ENCODE peak calls at places on chromosomes 12 and 14, in nine cellular contexts. M, W, T, D, U, C, E, Y and H are unnamed samples.

GRCh38 chr12:42749239-42749638 is 159.7 kb upstream of the PRICKLE1 start:
- DNase-seq in M (no peak), W (no peak), T (no peak), D (no peak), U (no peak), C (no peak), E (no peak), Y (no peak), H (no peak)

GRCh38 chr12:67484788-67485480 is 163.6 kb upstream of the DYRK2 start:
- DNase-seq in M (no peak), W (no peak), T (no peak), D (no peak), U (no peak), C (no peak), E (no peak), Y (no peak), H (no peak)

GRCh38 chr12:108810636-108811035 is 46.7 kb downstream of the SSH1 start:
- DNase-seq in M (no peak), W (no peak), T (no peak), D (no peak), U (no peak), C (no peak), E (no peak), Y (no peak), H (no peak)

GRCh38 chr12:78470354-78471195 is 394.0 kb upstream of the SYT1 start:
- DNase-seq in M (no peak), W (no peak), T (peak; percentile 35), D (peak; percentile 66), U (no peak), C (peak; percentile 50), E (no peak), Y (peak; percentile 44), H (peak; percentile 64)

GRCh38 chr12:80472912-80473500 is 29.0 kb downstream of the PTPRQ start:
- DNase-seq in M (no peak), W (no peak), T (peak; percentile 67), D (peak; percentile 84), U (peak; percentile 21), C (peak; percentile 78), E (no peak), Y (peak; percentile 17), H (peak; percentile 76)

GRCh38 chr14:29681308-29681707 is 246.3 kb downstream of the PRKD1 start:
- DNase-seq in M (no peak), W (no peak), T (peak; percentile 2), D (no peak), U (no peak), C (no peak), E (no peak), Y (no peak), H (no peak)

GRCh38 chr12:72491399-72491798 is 219.2 kb downstream of the TRHDE start:
- DNase-seq in M (no peak), W (no peak), T (peak; percentile 28), D (no peak), U (no peak), C (peak; percentile 16), E (no peak), Y (no peak), H (no peak)

GRCh38 chr12:65775720-65776119 is 48.6 kb upstream of the HMGA2 start:
- DNase-seq in M (no peak), W (no peak), T (no peak), D (no peak), U (no peak), C (no peak), E (no peak), Y (no peak), H (no peak)

GRCh38 chr14:50875359-50876090 is 3.7 kb downstream of the ABHD12B start:
- DNase-seq in M (no peak), W (no peak), T (peak; percentile 38), D (peak; percentile 52), U (peak; percentile 78), C (peak; percentile 26), E (no peak), Y (no peak), H (peak; percentile 22)

DNA sequence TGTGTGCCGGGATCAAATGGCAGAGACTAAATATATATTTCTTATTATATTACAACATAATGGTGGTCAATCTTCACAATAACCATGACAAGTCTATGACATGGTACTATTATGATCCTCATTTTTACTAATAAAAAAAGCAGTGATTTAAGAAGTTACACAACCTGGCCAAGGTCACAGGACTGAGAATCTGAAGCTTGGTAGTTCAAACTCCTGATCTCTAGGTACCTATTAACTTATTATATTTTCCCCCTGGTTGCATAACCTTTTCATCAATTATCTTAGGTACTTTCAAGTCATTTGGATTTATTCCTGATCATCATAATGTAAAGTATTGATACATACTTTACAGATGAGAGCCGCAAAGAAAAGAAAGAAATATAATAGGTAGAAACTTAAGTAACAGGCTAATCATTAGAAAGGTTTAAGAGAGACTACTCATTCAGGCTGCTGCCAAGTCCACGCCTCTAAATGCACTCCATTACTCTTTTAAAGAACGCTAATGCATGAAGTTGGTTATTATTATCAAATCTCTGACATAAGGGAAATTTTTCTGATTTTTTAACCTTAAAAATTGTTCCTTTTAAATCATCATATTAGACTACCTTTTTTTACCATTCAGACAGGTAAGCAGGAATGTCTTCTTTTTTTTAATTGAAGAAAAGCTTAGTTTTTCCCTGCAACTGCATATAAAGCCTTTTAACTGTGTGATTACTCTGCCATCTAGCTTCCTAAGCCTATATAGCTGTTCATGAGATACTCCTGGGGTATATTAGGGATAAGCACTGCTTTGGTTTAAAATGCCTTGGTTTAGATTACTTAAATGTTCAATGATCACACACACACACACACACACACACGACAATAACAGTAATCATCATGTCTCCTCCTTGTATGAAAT is 35.6 kb downstream of the RPS29 start:
- DNase-seq in M (no peak), W (no peak), T (no peak), D (peak; percentile 14), U (no peak), C (no peak), E (no peak), Y (no peak), H (no peak)
- TF ChIP-seq CTCF in M (no peak), W (no peak), T (peak; percentile 43), D (peak; percentile 47), U (peak; percentile 19), C (peak; percentile 33), E (no peak), Y (no peak), H (peak; percentile 36)

DNA sequence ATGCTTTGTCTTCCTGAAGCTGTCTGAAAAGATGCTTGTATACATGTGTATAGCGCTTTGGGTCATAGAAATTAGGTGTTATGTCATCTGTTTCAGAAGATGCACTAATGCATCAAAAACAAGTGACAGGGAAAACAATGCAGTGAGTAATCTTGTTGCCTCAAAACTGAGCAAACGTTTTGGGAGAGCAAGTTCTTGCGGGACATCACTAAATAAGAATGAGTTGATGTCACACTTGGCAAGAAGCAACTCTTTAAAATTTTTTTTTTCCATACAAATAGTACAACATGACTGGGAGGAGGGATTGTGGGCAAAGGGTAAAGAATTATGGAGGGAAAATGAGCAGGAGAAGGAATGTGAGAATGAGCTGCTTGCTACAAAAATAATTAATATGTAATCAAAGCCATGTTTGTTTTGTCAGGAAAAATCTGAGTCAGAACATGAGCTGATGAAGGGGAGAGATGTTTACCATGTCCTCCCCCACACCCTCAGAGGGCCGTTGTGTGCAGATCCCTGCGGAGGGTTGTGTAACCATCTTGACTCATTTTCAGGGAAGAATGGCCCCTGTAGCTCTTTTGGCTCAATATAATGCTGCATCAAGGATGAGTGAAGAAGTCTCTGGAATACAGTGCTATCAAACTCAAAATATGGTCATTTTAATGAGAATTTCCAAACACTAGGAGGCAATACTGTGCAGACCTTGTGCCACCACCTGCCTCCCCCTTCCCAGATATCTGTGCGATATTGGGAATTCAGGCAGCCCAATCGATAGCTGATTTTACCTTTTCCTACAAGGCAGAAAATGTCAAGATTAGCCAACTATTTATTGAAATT is 41.4 kb downstream of the BORCS5 start:
- DNase-seq in M (no peak), W (peak; percentile 45), T (peak; percentile 96), D (peak; percentile 93), U (no peak), C (peak; percentile 98), E (peak; percentile 97), Y (no peak), H (peak; percentile 90)
- TF ChIP-seq CTCF in M (no peak), W (peak; percentile 26), T (no peak), D (peak; percentile 9), U (no peak), C (peak; percentile 28), E (no peak), Y (no peak), H (peak; percentile 44)

DNA sequence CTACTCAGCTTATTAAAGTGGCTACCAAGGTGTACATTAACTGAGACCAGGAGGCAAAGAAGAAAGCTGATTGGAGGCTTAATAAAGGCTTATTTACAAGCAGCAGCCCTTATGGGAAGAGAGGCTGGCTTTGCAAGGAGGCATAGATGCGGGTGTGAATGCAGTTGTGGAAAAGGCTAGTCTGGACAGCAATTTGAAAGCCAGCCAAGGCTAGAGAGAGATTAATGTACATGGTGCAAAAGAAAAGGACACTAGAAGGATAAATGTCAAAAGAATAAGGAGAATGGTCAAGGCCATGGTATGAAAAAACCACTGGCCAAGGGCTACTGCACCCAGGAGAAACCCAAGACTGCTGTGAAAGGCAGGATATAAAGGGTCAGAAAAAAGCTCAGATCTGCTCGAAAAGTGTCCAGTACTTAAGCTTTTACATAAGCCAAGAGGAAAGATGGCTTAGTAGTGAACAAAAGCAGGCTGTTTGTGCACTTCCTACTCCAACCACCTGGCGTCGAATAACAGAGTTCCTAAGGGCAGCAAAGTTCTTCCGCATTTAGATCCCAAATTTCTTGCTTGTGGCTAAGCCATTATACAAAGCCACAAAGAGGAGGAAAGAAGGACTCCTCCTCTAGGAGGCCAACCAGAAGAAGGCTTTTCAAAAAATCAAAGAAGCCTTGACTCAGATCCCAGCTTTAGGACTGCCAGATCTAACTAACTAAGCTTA is 24.0 kb downstream of the KLRK1 start:
- DNase-seq in M (no peak), W (no peak), T (no peak), D (peak; percentile 35), U (no peak), C (peak; percentile 34), E (no peak), Y (no peak), H (no peak)
- TF ChIP-seq CTCF in M (peak; percentile 18), W (peak; percentile 29), T (no peak), D (peak; percentile 12), U (no peak), C (peak; percentile 42), E (no peak), Y (no peak), H (peak; percentile 54)

GRCh38 chr12:4562034-4562657 is at the start of gene DYRK4:
- DNase-seq in M (no peak), W (peak; percentile 86), T (peak; percentile 70), D (peak; percentile 87), U (peak; percentile 30), C (peak; percentile 64), E (peak; percentile 66), Y (peak; percentile 96), H (peak; percentile 65)

GRCh38 chr12:4564819-4565218 is 2.8 kb downstream of the DYRK4 start:
- DNase-seq in M (no peak), W (no peak), T (no peak), D (no peak), U (peak; percentile 42), C (no peak), E (no peak), Y (no peak), H (no peak)

GRCh38 chr12:4566474-4566873 is 4.5 kb downstream of the DYRK4 start:
- DNase-seq in M (no peak), W (no peak), T (no peak), D (no peak), U (no peak), C (no peak), E (no peak), Y (no peak), H (no peak)

GRCh38 chr12:4567073-4567881 is 5.3 kb downstream of the DYRK4 start:
- DNase-seq in M (no peak), W (no peak), T (no peak), D (no peak), U (peak; percentile 53), C (no peak), E (no peak), Y (no peak), H (no peak)

GRCh38 chr12:4563336-4563735 is 1.3 kb downstream of the DYRK4 start:
- DNase-seq in M (no peak), W (no peak), T (no peak), D (peak; percentile 33), U (no peak), C (no peak), E (no peak), Y (no peak), H (no peak)
- TF ChIP-seq CTCF in M (no peak), W (no peak), T (no peak), D (no peak), U (no peak), C (no peak), E (no peak), Y (no peak), H (no peak)